ENCODE peak calls at places on chromosome 16, in four cellular contexts. U is adrenal gland, N is left ventricle myocardium inferior, M is ACHN. B is an unnamed sample.

GRCh38 chr16:19517424-19518089 is 4.3 kb downstream of the GDE1 start:
- DNase-seq in U (no peak), N (no peak), M (no peak), B (no peak)

GRCh38 chr16:67386861-67387455 is 6.3 kb downstream of the TPPP3 start:
- DNase-seq in U (peak; percentile 25), N (no peak), M (no peak), B (peak; percentile 33)

GRCh38 chr16:695355-696089 is 5.3 kb upstream of the WDR24 start:
- DNase-seq in U (peak; percentile 90), N (no peak), M (peak; percentile 86), B (no peak)

GRCh38 chr16:77299395-77299794 is 100.2 kb downstream of the SYCE1L start:
- DNase-seq in U (no peak), N (no peak), M (peak; percentile 24), B (no peak)

GRCh38 chr16:67170168-67170947 is at the start of gene NOL3:
- DNase-seq in U (peak; percentile 94), N (peak; percentile 90), M (peak; percentile 92), B (peak; percentile 94)

GRCh38 chr16:51431517-51432241 is 280.6 kb upstream of the SALL1 start:
- DNase-seq in U (no peak), N (no peak), M (peak; percentile 92), B (no peak)

GRCh38 chr16:31008154-31008950 is 2.1 kb downstream of the STX1B start:
- DNase-seq in U (no peak), N (no peak), M (peak; percentile 86), B (no peak)

GRCh38 chr16:69112285-69113129 is 7.1 kb downstream of the HAS3 start:
- DNase-seq in U (peak; percentile 75), N (peak; percentile 42), M (peak; percentile 69), B (peak; percentile 82)

GRCh38 chr16:73483934-73484712 is 436.2 kb upstream of the ZFHX3 start:
- DNase-seq in U (no peak), N (no peak), M (no peak), B (no peak)

GRCh38 chr16:57822861-57823260 is 20.6 kb upstream of the KIFC3 start:
- DNase-seq in U (no peak), N (no peak), M (no peak), B (no peak)

GRCh38 chr16:85057212-85057889 is 29.8 kb downstream of the KIAA0513 start:
- DNase-seq in U (no peak), N (no peak), M (peak; percentile 27), B (no peak)

GRCh38 chr16:68972720-68973119 is 129.4 kb downstream of the TANGO6 start:
- DNase-seq in U (peak; percentile 72), N (no peak), M (peak; percentile 84), B (no peak)

GRCh38 chr16:57804111-57804837 is 2.0 kb upstream of the KIFC3 start:
- DNase-seq in U (no peak), N (no peak), M (no peak), B (no peak)

GRCh38 chr16:89358030-89359005 is 132.0 kb downstream of the ANKRD11 start:
- DNase-seq in U (no peak), N (no peak), M (no peak), B (peak; percentile 65)

GRCh38 chr16:72783716-72784320 is 264.1 kb downstream of the ZFHX3 start:
- DNase-seq in U (no peak), N (no peak), M (no peak), B (no peak)

GRCh38 chr16:73028263-73028662 is 19.7 kb downstream of the ZFHX3 start:
- DNase-seq in U (no peak), N (no peak), M (no peak), B (peak; percentile 9)

GRCh38 chr16:11100239-11100750 is 155.7 kb downstream of the SOCS1 start:
- DNase-seq in U (no peak), N (peak; percentile 62), M (peak; percentile 74), B (no peak)

GRCh38 chr16:4093495-4094137 is 22.6 kb downstream of the ADCY9 start:
- DNase-seq in U (peak; percentile 53), N (peak; percentile 48), M (no peak), B (peak; percentile 76)

GRCh38 chr16:66223176-66223780 is 143.2 kb upstream of the CDH5 start:
- DNase-seq in U (peak; percentile 34), N (no peak), M (no peak), B (no peak)

GRCh38 chr16:56357765-56358322 is 67.5 kb downstream of the AMFR start:
- DNase-seq in U (peak; percentile 56), N (peak; percentile 15), M (no peak), B (peak; percentile 62)

GRCh38 chr16:29313559-29313887 is 93.0 kb downstream of the NPIPB11 start:
- DNase-seq in U (no peak), N (no peak), M (no peak), B (no peak)

GRCh38 chr16:78817442-78817829 is 718.0 kb downstream of the WWOX start:
- DNase-seq in U (no peak), N (no peak), M (no peak), B (no peak)

GRCh38 chr16:57846078-57846697 is 43.9 kb upstream of the KIFC3 start:
- DNase-seq in U (no peak), N (no peak), M (no peak), B (no peak)

GRCh38 chr16:23691483-23692189 is 12.9 kb downstream of the PLK1 start:
- DNase-seq in U (no peak), N (no peak), M (peak; percentile 91), B (no peak)

B was measured in upper lobe of right lung.